ENCODE peak calls at places on chromosomes 7 and 10, in ten cellular contexts. Y, P, W, Z, X, E, G, D, Q and R are unnamed samples.

GRCh38 chr10:59622320-59622901 is 87.2 kb downstream of the SLC16A9 start:
- DNase-seq in D (peak; percentile 74), Z (peak; percentile 57), X (no peak), W (no peak), Q (peak; percentile 35), Y (no peak), G (peak; percentile 68), P (peak; percentile 31), E (peak; percentile 85), R (peak; percentile 69)

GRCh38 chr7:84454174-84454959 is 259.8 kb upstream of the SEMA3A start:
- DNase-seq in D (no peak), E (no peak), Y (no peak), P (no peak), W (no peak), Z (peak; percentile 34), X (no peak), G (no peak), Q (no peak), R (no peak)

GRCh38 chr10:70784476-70784875 is 701 bp downstream of the TBATA start:
- DNase-seq in E (no peak), Q (no peak), Y (no peak), W (no peak), G (no peak), D (peak; percentile 66), X (no peak), P (no peak), Z (no peak), R (no peak)

GRCh38 chr7:139680676-139681462 is 96.9 kb downstream of the HIPK2 start:
- DNase-seq in W (no peak), X (peak; percentile 87), G (peak; percentile 63), D (peak; percentile 98), Z (peak; percentile 99), E (no peak), P (no peak), Q (no peak), Y (peak; percentile 71), R (peak; percentile 86)

GRCh38 chr10:44411251-44411650 is 26.4 kb upstream of the CXCL12 start:
- DNase-seq in D (no peak), G (no peak), P (no peak), X (no peak), Y (no peak), W (no peak), Q (no peak), Z (no peak), E (no peak), R (no peak)

GRCh38 chr7:27688056-27688455 is 25.4 kb upstream of the HIBADH start:
- DNase-seq in W (no peak), E (no peak), X (no peak), D (no peak), G (no peak), Y (no peak), Q (no peak), Z (no peak), P (no peak), R (no peak)

GRCh38 chr7:130884437-130885417 is 150.7 kb upstream of the KLF14 start:
- DNase-seq in W (no peak), Q (no peak), X (no peak), D (peak; percentile 98), P (no peak), Z (peak; percentile 99), G (peak; percentile 65), Y (no peak), E (no peak), R (no peak)

GRCh38 chr7:45971171-45971570 is 50.1 kb upstream of the IGFBP3 start:
- DNase-seq in W (no peak), P (no peak), X (no peak), Y (no peak), Z (no peak), G (no peak), Q (no peak), D (no peak), E (no peak), R (no peak)

GRCh38 chr10:16441106-16441850 is 4.5 kb downstream of the PTER start:
- DNase-seq in E (no peak), D (peak; percentile 50), G (no peak), P (no peak), Q (no peak), W (no peak), Y (no peak), X (no peak), Z (no peak), R (no peak)

GRCh38 chr7:15370441-15370840 is 191.4 kb downstream of the AGMO start:
- DNase-seq in Y (no peak), Z (no peak), E (peak; percentile 76), G (no peak), Q (no peak), W (no peak), D (no peak), X (no peak), P (no peak), R (no peak)

GRCh38 chr7:66082083-66082482 is 6.5 kb downstream of the ASL start:
- DNase-seq in G (no peak), E (no peak), Y (no peak), Z (no peak), Q (no peak), D (no peak), X (no peak), W (no peak), P (no peak), R (no peak)

GRCh38 chr10:121734517-121735137 is 136.4 kb upstream of the FGFR2 start:
- DNase-seq in P (no peak), Z (peak; percentile 31), G (no peak), X (no peak), D (peak; percentile 25), W (peak; percentile 13), Q (no peak), Y (peak; percentile 16), E (peak; percentile 54), R (no peak)

GRCh38 chr10:95327367-95327766 is 36.6 kb upstream of the PDLIM1 start:
- DNase-seq in Q (no peak), D (peak; percentile 29), W (peak; percentile 20), X (no peak), Y (peak; percentile 43), Z (no peak), E (no peak), P (no peak), G (no peak), R (no peak)

GRCh38 chr7:26078437-26079362 is 73.3 kb upstream of the NFE2L3 start:
- DNase-seq in G (peak; percentile 69), E (peak; percentile 72), Y (peak; percentile 56), P (peak; percentile 62), D (peak; percentile 71), Q (peak; percentile 94), X (no peak), W (peak; percentile 78), Z (peak; percentile 83), R (peak; percentile 83)

GRCh38 chr10:110643670-110644597 is at the start of gene RBM20:
- DNase-seq in P (no peak), G (peak; percentile 23), Q (peak; percentile 73), Z (peak; percentile 33), D (peak; percentile 28), Y (peak; percentile 54), E (no peak), X (no peak), W (peak; percentile 27), R (peak; percentile 79)

GRCh38 chr10:119408072-119408471 is 134.4 kb downstream of the RGS10 start:
- DNase-seq in E (no peak), Z (no peak), X (no peak), G (no peak), Q (no peak), Y (no peak), P (no peak), D (no peak), W (no peak), R (no peak)

GRCh38 chr7:41858196-41858595 is 155.3 kb upstream of the INHBA start:
- DNase-seq in P (no peak), E (no peak), G (no peak), D (no peak), X (no peak), W (no peak), Y (no peak), Z (no peak), Q (no peak), R (no peak)